ENCODE peak calls at places on chromosomes 13 and 19, in four cellular contexts. Z is NCI-H345, E is T follicular helper cell, R is cardiac muscle cell. N is an unnamed sample.

GRCh38 chr19:45767410-45767880 is 1.6 kb downstream of the SIX5 start:
- DNase-seq in R (peak), Z (no peak), E (no peak), N (no peak)

GRCh38 chr13:76164290-76164689 is 528.2 kb downstream of the LMO7 start:
- DNase-seq in E (no peak), R (no peak), Z (peak), N (no peak)

GRCh38 chr13:110913322-110913721 is 1.5 kb downstream of the ANKRD10 start:
- DNase-seq in Z (no peak), R (no peak), E (no peak), N (peak)

GRCh38 chr19:47098608-47099007 is 15.0 kb downstream of the ZC3H4 start:
- DNase-seq in Z (no peak), E (no peak), R (no peak), N (no peak)

GRCh38 chr13:97905517-97905916 is 48.0 kb upstream of the IPO5 start:
- DNase-seq in R (peak), E (no peak), Z (no peak), N (no peak)

GRCh38 chr19:38095411-38096308 is 128.4 kb downstream of the DPF1 start:
- DNase-seq in Z (peak), E (peak), R (peak), N (peak)

GRCh38 chr19:51354742-51355148 is 11.4 kb downstream of the ETFB start:
- DNase-seq in E (no peak), Z (no peak), R (peak), N (peak)

GRCh38 chr13:20360041-20360491 is 127.9 kb upstream of the GJB6 start:
- DNase-seq in R (peak), E (no peak), Z (no peak), N (no peak)

GRCh38 chr19:38634757-38635482 is 12.5 kb upstream of the ACTN4 start:
- DNase-seq in Z (peak), E (peak), R (peak), N (peak)

GRCh38 chr13:95704510-95704909 is 27.6 kb downstream of the DNAJC3 start:
- DNase-seq in E (no peak), R (peak), Z (peak), N (no peak)

GRCh38 chr19:45446295-45446694 is 21.5 kb upstream of the FOSB start:
- DNase-seq in Z (no peak), R (peak), E (no peak), N (no peak)

GRCh38 chr13:70568571-70568970 is 460.3 kb upstream of the KLHL1 start:
- DNase-seq in R (peak), Z (peak), E (no peak), N (no peak)

GRCh38 chr13:41383400-41383799 is 72.3 kb downstream of the NAA16 start:
- DNase-seq in Z (no peak), R (no peak), E (no peak), N (no peak)

GRCh38 chr19:17855333-17856152 is 4.2 kb upstream of the RPL18A start:
- DNase-seq in R (peak), E (peak), Z (peak), N (peak)

GRCh38 chr19:57302727-57303401 is 17.4 kb upstream of the ZNF543 start:
- DNase-seq in E (no peak), R (peak), Z (no peak), N (no peak)

GRCh38 chr13:36862002-36862706 is 43.1 kb downstream of the RFXAP start:
- DNase-seq in R (peak), E (no peak), Z (no peak), N (no peak)

GRCh38 chr13:21344662-21345176 is 114.4 kb downstream of the ZDHHC20 start:
- DNase-seq in R (no peak), E (no peak), Z (no peak), N (peak)

GRCh38 chr13:114131581-114132418 is 623 bp downstream of the RASA3 start:
- DNase-seq in E (peak), R (peak), Z (peak), N (peak)

GRCh38 chr13:59270327-59270726 is 893.4 kb downstream of the DIAPH3 start:
- DNase-seq in E (no peak), R (no peak), Z (no peak), N (no peak)

GRCh38 chr13:62710766-62711165 is 1295.1 kb upstream of the PCDH20 start:
- DNase-seq in E (no peak), R (no peak), Z (peak), N (no peak)

GRCh38 chr19:47652285-47652684 is 43.4 kb downstream of the BICRA start:
- DNase-seq in Z (no peak), E (no peak), R (no peak), N (no peak)

GRCh38 chr13:50370303-50370950 is 355.2 kb downstream of the KCNRG start:
- DNase-seq in Z (no peak), E (no peak), R (no peak), N (no peak)

GRCh38 chr19:4120531-4120930 is 3.4 kb downstream of the MAP2K2 start:
- DNase-seq in R (peak), Z (no peak), E (no peak), N (no peak)

GRCh38 chr19:38457202-38457601 is 23.7 kb downstream of the RYR1 start:
- DNase-seq in Z (no peak), E (no peak), R (no peak), N (no peak)

GRCh38 chr13:39451860-39452301 is 151.1 kb downstream of the LHFPL6 start:
- DNase-seq in E (no peak), R (peak), Z (peak), N (no peak)

GRCh38 chr19:35692010-35692409 is 12.3 kb upstream of the ZBTB32 start:
- DNase-seq in E (no peak), Z (no peak), R (no peak), N (no peak)

GRCh38 chr19:55134732-55135131 is 14.3 kb downstream of the TNNT1 start:
- DNase-seq in E (no peak), R (no peak), Z (no peak), N (no peak)

GRCh38 chr19:45999653-46000121 is 4.4 kb downstream of the CCDC61 start:
- DNase-seq in Z (peak), E (no peak), R (peak), N (no peak)

GRCh38 chr19:7620442-7621412 is 8.6 kb downstream of the XAB2 start:
- DNase-seq in Z (no peak), R (no peak), E (no peak), N (no peak)

GRCh38 chr13:106472621-106473020 is 62.8 kb downstream of the EFNB2 start:
- DNase-seq in R (no peak), E (no peak), Z (no peak), N (no peak)

GRCh38 chr19:48487944-48488343 is 18.8 kb downstream of the CYTH2 start:
- DNase-seq in R (peak), Z (no peak), E (no peak), N (no peak)